ENCODE peak calls at places on chromosomes 1 and 21, in six cellular contexts. W is activated naive CD8-positive, alpha-beta T cell treated with anti-CD3 and anti-CD28 coated beads for 36 hours; E is cardiac fibroblast; Z is NCI-H774; B is pons; J is choroid plexus epithelial cell. Y is an unnamed sample.

GRCh38 chr1:5814046-5814619 is 178.1 kb downstream of the NPHP4 start:
- DNase-seq in J (no peak), B (no peak), W (no peak), E (no peak), Z (no peak), Y (no peak)

GRCh38 chr1:67889940-67890567 is 56.8 kb upstream of the GNG12 start:
- DNase-seq in Z (no peak), B (no peak), W (peak), E (peak), J (peak), Y (no peak)

GRCh38 chr1:46549697-46550681 is 1.5 kb downstream of the KNCN start:
- DNase-seq in J (peak), E (peak), Z (peak), W (peak), B (no peak), Y (peak)

GRCh38 chr1:160681067-160681890 is 30.3 kb downstream of the CD48 start:
- DNase-seq in E (peak), Z (no peak), J (peak), B (peak), W (peak), Y (peak)

GRCh38 chr1:197786280-197786679 is 11.0 kb upstream of the DENND1B start:
- DNase-seq in B (no peak), J (no peak), Z (no peak), W (no peak), E (no peak), Y (no peak)

GRCh38 chr1:99106274-99106673 is 101.6 kb upstream of the PLPPR5 start:
- DNase-seq in B (no peak), E (no peak), Z (no peak), W (no peak), J (no peak), Y (no peak)

GRCh38 chr1:218377143-218377660 is 32.1 kb downstream of the TGFB2 start:
- DNase-seq in J (peak), E (peak), Z (no peak), W (peak), B (no peak), Y (no peak)

GRCh38 chr1:17792421-17792820 is 37.3 kb downstream of the ACTL8 start:
- DNase-seq in J (no peak), Z (no peak), E (no peak), B (no peak), W (no peak), Y (no peak)

GRCh38 chr1:64074767-64075166 is 128.7 kb upstream of the UBE2U start:
- DNase-seq in Z (no peak), E (no peak), B (no peak), W (no peak), J (no peak), Y (no peak)

GRCh38 chr1:154624756-154625643 is 17.0 kb upstream of the ADAR start:
- DNase-seq in W (no peak), E (peak), B (no peak), Z (no peak), J (peak), Y (no peak)

GRCh38 chr1:39525366-39526165 is 34.1 kb downstream of the BMP8A start:
- DNase-seq in J (no peak), B (no peak), W (peak), Z (no peak), E (no peak), Y (no peak)

GRCh38 chr1:81834921-81835698 is 34.4 kb downstream of the ADGRL2 start:
- DNase-seq in J (peak), Z (no peak), E (peak), B (no peak), W (no peak), Y (no peak)

GRCh38 chr1:103517380-103518047 is 8.0 kb upstream of the RNPC3 start:
- DNase-seq in E (peak), J (peak), B (no peak), Z (no peak), W (no peak), Y (no peak)

GRCh38 chr1:168408531-168409242 is 128.0 kb downstream of the TBX19 start:
- DNase-seq in B (no peak), E (no peak), Z (no peak), W (peak), J (peak), Y (no peak)

GRCh38 chr1:193270996-193271395 is 84.6 kb upstream of the B3GALT2 start:
- DNase-seq in J (peak), W (no peak), E (peak), Z (no peak), B (no peak), Y (no peak)

GRCh38 chr21:37849703-37850102 is 66.6 kb downstream of the KCNJ6 start:
- DNase-seq in Z (no peak), E (peak), B (no peak), J (peak), W (no peak), Y (no peak)

Y was measured in Ammon's horn.